ENCODE peak calls at places on chromosomes 13 and 19, in ten cellular contexts. I, W, Y, V, X, J, G, C, R and F are unnamed samples.

GRCh38 chr19:43638214-43638990 is 1.2 kb downstream of the CADM4 start:
- DNase-seq in X (no peak), V (no peak), R (no peak), G (no peak), Y (no peak), W (no peak), C (no peak), I (no peak), J (no peak), F (no peak)

GRCh38 chr13:74280795-74281490 is 146.7 kb upstream of the KLF12 start:
- DNase-seq in X (no peak), G (no peak), I (no peak), R (no peak), C (peak; percentile 54), W (no peak), V (no peak), Y (no peak), J (no peak), F (no peak)

GRCh38 chr13:64643066-64643465 is 2587.1 kb downstream of the PCDH9 start:
- DNase-seq in V (no peak), C (no peak), W (no peak), I (no peak), X (no peak), Y (no peak), G (no peak), R (no peak), J (no peak), F (no peak)

GRCh38 chr19:40604647-40605200 is 3.6 kb downstream of the LTBP4 start:
- DNase-seq in Y (no peak), J (peak; percentile 51), W (no peak), G (no peak), C (no peak), X (no peak), I (peak; percentile 80), V (no peak), R (no peak), F (no peak)

GRCh38 chr13:41465215-41465907 is 8.0 kb downstream of the RGCC start:
- DNase-seq in J (peak; percentile 67), R (no peak), G (no peak), W (no peak), C (peak; percentile 81), X (peak; percentile 83), Y (peak; percentile 98), V (peak; percentile 77), I (peak; percentile 63), F (peak; percentile 94)

GRCh38 chr19:35648017-35648961 is at the start of gene COX6B1:
- DNase-seq in W (peak; percentile 98), J (peak; percentile 99), G (peak; percentile 92), I (peak; percentile 98), X (peak; percentile 88), R (peak; percentile 98), V (peak; percentile 84), C (peak; percentile 98), Y (peak; percentile 94), F (peak; percentile 97)

GRCh38 chr19:6740589-6741348 is 1.3 kb downstream of the TRIP10 start:
- DNase-seq in R (no peak), J (peak; percentile 52), G (no peak), V (no peak), C (no peak), Y (no peak), W (no peak), X (no peak), I (peak; percentile 73), F (peak; percentile 88)

GRCh38 chr13:112983428-112984196 is 14.6 kb downstream of the MCF2L start:
- DNase-seq in I (peak; percentile 69), Y (no peak), W (no peak), J (no peak), C (no peak), G (no peak), V (no peak), X (no peak), R (peak; percentile 76), F (no peak)

GRCh38 chr13:85462792-85463425 is 336.3 kb downstream of the SLITRK6 start:
- DNase-seq in X (no peak), C (no peak), I (no peak), W (no peak), R (no peak), G (no peak), Y (no peak), V (no peak), J (no peak), F (no peak)

GRCh38 chr13:108993346-108993745 is 363.9 kb downstream of the MYO16 start:
- DNase-seq in R (no peak), I (no peak), C (peak; percentile 36), J (no peak), G (no peak), V (no peak), X (no peak), Y (no peak), W (no peak), F (no peak)